ENCODE peak calls at places on chromosomes 5 and 9, in seven cellular contexts. S is stimulated activated CD4-positive, alpha-beta T cell treated with anti-CD3 and anti-CD28 coated beads, Interleukin-2, amount 100 ng/mL, for 24 hours; L is NCI-H226; I is AG09319; J is aorta; R is HTR-8/SVneo; C is stimulated activated CD8-positive, alpha-beta memory T cell treated with anti-CD3 and anti-CD28 coated beads, Interleukin-12 subunit alpha, Interleukin-12 subunit beta, amount 100 ng/mL, for 4 hours. Q is an unnamed sample.

GRCh38 chr5:173395933-173396308 is 67.7 kb upstream of the STC2 start:
- DNase-seq in S (no peak), L (no peak), I (no peak), J (no peak), R (no peak), C (no peak), Q (no peak)

GRCh38 chr5:149345892-149346222 is 558 bp downstream of the GRPEL2 start:
- DNase-seq in S (no peak), L (no peak), I (no peak), J (no peak), R (no peak), C (no peak), Q (no peak)

GRCh38 chr9:70421272-70422180 is 7.1 kb upstream of the KLF9 start:
- DNase-seq in S (peak; percentile 44), L (peak; percentile 78), I (no peak), J (no peak), R (no peak), C (peak; percentile 44), Q (no peak)

GRCh38 chr5:79229357-79230174 is 6.4 kb upstream of the JMY start:
- DNase-seq in S (peak; percentile 23), L (no peak), I (peak; percentile 39), J (no peak), R (no peak), C (no peak), Q (no peak)

GRCh38 chr5:43085453-43085852 is 35.3 kb upstream of the ZNF131 start:
- DNase-seq in S (no peak), L (no peak), I (no peak), J (no peak), R (no peak), C (no peak), Q (no peak)

GRCh38 chr5:72066658-72067057 is 40.6 kb upstream of the MAP1B start:
- DNase-seq in S (no peak), L (peak; percentile 95), I (peak; percentile 45), J (no peak), R (peak; percentile 57), C (no peak), Q (no peak)

GRCh38 chr5:124262443-124262842 is 484.0 kb downstream of the ZNF608 start:
- DNase-seq in S (no peak), L (no peak), I (no peak), J (no peak), R (no peak), C (no peak), Q (no peak)

GRCh38 chr5:54457094-54457531 is 1.6 kb downstream of the HSPB3 start:
- DNase-seq in S (no peak), L (peak; percentile 71), I (peak; percentile 75), J (no peak), R (peak; percentile 35), C (no peak), Q (peak; percentile 40)

GRCh38 chr9:38484076-38484637 is 59.9 kb upstream of the IGFBPL1 start:
- DNase-seq in S (no peak), L (no peak), I (no peak), J (no peak), R (no peak), C (no peak), Q (no peak)

GRCh38 chr5:140881889-140882590 is at the start of gene PCDHA13:
- DNase-seq in S (no peak), L (peak; percentile 27), I (no peak), J (no peak), R (no peak), C (no peak), Q (no peak)